ENCODE peak calls at places on chromosomes 3 and 15, in nine cellular contexts. One of them, this sample, is unnamed.

GRCh38 chr3:100516843-100517242 is 24.4 kb downstream of the TMEM45A start:
- DNase-seq in cardiac fibroblast: peak; percentile 65
- DNase-seq in NCI-H1092 treated with DMSO at 0.1 percent for 48 hours: no peak
- DNase-seq in pancreas: no peak
- DNase-seq in A549: no peak
- DNase-seq in Peyer's patch: no peak
- DNase-seq in left colon: no peak
- DNase-seq in GOT3: no peak
- DNase-seq in H7: no peak
- DNase-seq in this sample: peak; percentile 89

GRCh38 chr3:145801699-145802098 is 359.3 kb downstream of the PLOD2 start:
- DNase-seq in cardiac fibroblast: no peak
- DNase-seq in NCI-H1092 treated with DMSO at 0.1 percent for 48 hours: no peak
- DNase-seq in pancreas: no peak
- DNase-seq in A549: no peak
- DNase-seq in Peyer's patch: no peak
- DNase-seq in left colon: no peak
- DNase-seq in GOT3: no peak
- DNase-seq in H7: no peak
- DNase-seq in this sample: no peak

GRCh38 chr3:28521663-28522062 is 173.0 kb upstream of the AZI2 start:
- DNase-seq in cardiac fibroblast: no peak
- DNase-seq in NCI-H1092 treated with DMSO at 0.1 percent for 48 hours: no peak
- DNase-seq in pancreas: no peak
- DNase-seq in A549: no peak
- DNase-seq in Peyer's patch: no peak
- DNase-seq in left colon: no peak
- DNase-seq in GOT3: no peak
- DNase-seq in H7: no peak
- DNase-seq in this sample: no peak

GRCh38 chr15:85793641-85794597 is 806 bp downstream of the KLHL25 start:
- DNase-seq in cardiac fibroblast: peak; percentile 69
- DNase-seq in NCI-H1092 treated with DMSO at 0.1 percent for 48 hours: no peak
- DNase-seq in pancreas: peak; percentile 57
- DNase-seq in A549: no peak
- DNase-seq in Peyer's patch: peak; percentile 67
- DNase-seq in left colon: peak; percentile 57
- DNase-seq in GOT3: no peak
- DNase-seq in H7: peak; percentile 72
- DNase-seq in this sample: peak; percentile 59

GRCh38 chr15:70867911-70868467 is 14.0 kb upstream of the LARP6 start:
- DNase-seq in cardiac fibroblast: peak; percentile 86
- DNase-seq in NCI-H1092 treated with DMSO at 0.1 percent for 48 hours: no peak
- DNase-seq in pancreas: no peak
- DNase-seq in A549: no peak
- DNase-seq in Peyer's patch: no peak
- DNase-seq in left colon: no peak
- DNase-seq in GOT3: no peak
- DNase-seq in H7: no peak
- DNase-seq in this sample: peak; percentile 83

GRCh38 chr3:88112329-88112728 is 37.4 kb upstream of the C3orf38 start:
- DNase-seq in cardiac fibroblast: no peak
- DNase-seq in NCI-H1092 treated with DMSO at 0.1 percent for 48 hours: no peak
- DNase-seq in pancreas: no peak
- DNase-seq in A549: no peak
- DNase-seq in Peyer's patch: no peak
- DNase-seq in left colon: no peak
- DNase-seq in GOT3: no peak
- DNase-seq in H7: no peak
- DNase-seq in this sample: no peak

GRCh38 chr15:80801891-80802680 is 22.9 kb downstream of the CEMIP start:
- DNase-seq in cardiac fibroblast: peak; percentile 52
- DNase-seq in NCI-H1092 treated with DMSO at 0.1 percent for 48 hours: no peak
- DNase-seq in pancreas: no peak
- DNase-seq in A549: no peak
- DNase-seq in Peyer's patch: peak; percentile 54
- DNase-seq in left colon: peak; percentile 62
- DNase-seq in GOT3: no peak
- DNase-seq in H7: no peak
- DNase-seq in this sample: peak; percentile 60

GRCh38 chr3:131501949-131502348 is 822 bp downstream of the MRPL3 start:
- DNase-seq in cardiac fibroblast: peak; percentile 2
- DNase-seq in NCI-H1092 treated with DMSO at 0.1 percent for 48 hours: no peak
- DNase-seq in pancreas: no peak
- DNase-seq in A549: no peak
- DNase-seq in Peyer's patch: no peak
- DNase-seq in left colon: no peak
- DNase-seq in GOT3: no peak
- DNase-seq in H7: peak; percentile 13
- DNase-seq in this sample: no peak

GRCh38 chr15:84818221-84819131 is 1.3 kb downstream of the ALPK3 start:
- DNase-seq in cardiac fibroblast: peak; percentile 60
- DNase-seq in NCI-H1092 treated with DMSO at 0.1 percent for 48 hours: no peak
- DNase-seq in pancreas: peak; percentile 53
- DNase-seq in A549: peak; percentile 43
- DNase-seq in Peyer's patch: no peak
- DNase-seq in left colon: no peak
- DNase-seq in GOT3: no peak
- DNase-seq in H7: peak; percentile 74
- DNase-seq in this sample: peak; percentile 27

GRCh38 chr15:61871926-61872522 is 188.2 kb downstream of the VPS13C start:
- DNase-seq in cardiac fibroblast: peak; percentile 58
- DNase-seq in NCI-H1092 treated with DMSO at 0.1 percent for 48 hours: peak; percentile 35
- DNase-seq in pancreas: no peak
- DNase-seq in A549: peak; percentile 32
- DNase-seq in Peyer's patch: no peak
- DNase-seq in left colon: no peak
- DNase-seq in GOT3: no peak
- DNase-seq in H7: peak; percentile 4
- DNase-seq in this sample: peak; percentile 49

GRCh38 chr3:148861277-148861869 is 3.7 kb upstream of the CPA3 start:
- DNase-seq in cardiac fibroblast: peak; percentile 76
- DNase-seq in NCI-H1092 treated with DMSO at 0.1 percent for 48 hours: peak; percentile 47
- DNase-seq in pancreas: no peak
- DNase-seq in A549: peak; percentile 50
- DNase-seq in Peyer's patch: no peak
- DNase-seq in left colon: no peak
- DNase-seq in GOT3: no peak
- DNase-seq in H7: peak; percentile 15
- DNase-seq in this sample: peak; percentile 74

GRCh38 chr3:195906865-195907729 is 1.3 kb downstream of the TNK2 start:
- DNase-seq in cardiac fibroblast: no peak
- DNase-seq in NCI-H1092 treated with DMSO at 0.1 percent for 48 hours: peak; percentile 26
- DNase-seq in pancreas: peak; percentile 54
- DNase-seq in A549: no peak
- DNase-seq in Peyer's patch: no peak
- DNase-seq in left colon: peak; percentile 52
- DNase-seq in GOT3: no peak
- DNase-seq in H7: peak; percentile 75
- DNase-seq in this sample: no peak

GRCh38 chr3:107740992-107741896 is 218.5 kb downstream of the BBX start:
- DNase-seq in cardiac fibroblast: peak; percentile 61
- DNase-seq in NCI-H1092 treated with DMSO at 0.1 percent for 48 hours: peak; percentile 49
- DNase-seq in pancreas: no peak
- DNase-seq in A549: peak; percentile 23
- DNase-seq in Peyer's patch: no peak
- DNase-seq in left colon: no peak
- DNase-seq in GOT3: no peak
- DNase-seq in H7: no peak
- DNase-seq in this sample: peak; percentile 54

GRCh38 chr15:72859023-72859756 is 75.6 kb upstream of the ADPGK start:
- DNase-seq in cardiac fibroblast: no peak
- DNase-seq in NCI-H1092 treated with DMSO at 0.1 percent for 48 hours: no peak
- DNase-seq in pancreas: no peak
- DNase-seq in A549: no peak
- DNase-seq in Peyer's patch: peak; percentile 66
- DNase-seq in left colon: peak; percentile 42
- DNase-seq in GOT3: no peak
- DNase-seq in H7: no peak
- DNase-seq in this sample: no peak